ENCODE peak calls at places on chromosomes 5 and 9, in seven cellular contexts. U is RWPE1; T is activated gamma-delta T cell treated with Interleukin-2 at 50 U/mL for 16 hours; D is Daoy; A is Right ventricle myocardium superior; O is activated CD4-positive, CD25-positive, alpha-beta regulatory T cell treated with anti-CD3 and anti-CD28 coated beads, Interleukin-2, amount 50 U/mL, for 16 hours; N is stimulated activated CD8-positive, alpha-beta memory T cell treated with anti-CD3 and anti-CD28 coated beads, Interleukin-15, amount 100 ng/mL, for 4 hours. M is an unnamed sample.

GRCh38 chr9:108296056-108296455 is 559.7 kb downstream of the ACTL7B start:
- DNase-seq in O (no peak), N (no peak), D (peak; percentile 80), U (peak; percentile 58), T (no peak), A (no peak), M (no peak)

GRCh38 chr9:75147638-75148037 is 59.3 kb downstream of the OSTF1 start:
- DNase-seq in U (no peak), N (no peak), A (no peak), D (peak; percentile 43), T (no peak), O (no peak), M (no peak)

GRCh38 chr5:51099173-51099853 is 283.9 kb upstream of the ISL1 start:
- DNase-seq in T (no peak), D (no peak), N (no peak), U (no peak), O (no peak), A (no peak), M (no peak)

GRCh38 chr9:136889858-136890257 is 3.5 kb downstream of the TRAF2 start:
- DNase-seq in T (no peak), A (no peak), O (no peak), D (no peak), N (no peak), U (no peak), M (no peak)

GRCh38 chr9:18349530-18349929 is 124.4 kb upstream of the ADAMTSL1 start:
- DNase-seq in D (no peak), T (no peak), U (no peak), N (no peak), A (no peak), O (no peak), M (no peak)

GRCh38 chr9:14062449-14063187 is 251.3 kb downstream of the NFIB start:
- DNase-seq in U (peak; percentile 62), N (no peak), O (no peak), T (no peak), A (no peak), D (peak; percentile 23), M (no peak)

GRCh38 chr5:146015001-146015400 is 78.6 kb downstream of the SH3RF2 start:
- DNase-seq in U (no peak), D (no peak), N (no peak), T (no peak), O (no peak), A (no peak), M (no peak)

GRCh38 chr9:98888794-98889495 is 54.8 kb upstream of the COL15A1 start:
- DNase-seq in D (no peak), A (no peak), O (no peak), U (no peak), T (no peak), N (no peak), M (no peak)

GRCh38 chr9:32644698-32645097 is 9.2 kb upstream of the TAF1L start:
- DNase-seq in A (no peak), U (peak; percentile 87), O (no peak), T (no peak), N (no peak), D (peak; percentile 97), M (no peak)

GRCh38 chr9:109182940-109183798 is 16.1 kb upstream of the FRRS1L start:
- DNase-seq in N (no peak), D (peak; percentile 84), O (no peak), A (no peak), T (no peak), U (peak; percentile 64), M (peak; percentile 24)